ENCODE peak calls at places on chromosomes 12 and 14, in four cellular contexts. One of them, this sample, is unnamed.

GRCh38 chr12:79938843-79939242 is 3.9 kb upstream of the PPP1R12A start:
- DNase-seq in neuronal stem cell: no peak
- DNase-seq in mesendoderm: no peak
- DNase-seq in IMR-90: no peak
- DNase-seq in this sample: no peak

GRCh38 chr14:73610692-73611091 is 1.6 kb upstream of the ACOT6 start:
- DNase-seq in mesendoderm: no peak
- DNase-seq in IMR-90: peak; percentile 22
- DNase-seq in neuronal stem cell: no peak
- DNase-seq in this sample: peak; percentile 53

GRCh38 chr12:120137833-120138232 is 21.3 kb upstream of the RAB35 start:
- DNase-seq in IMR-90: no peak
- DNase-seq in mesendoderm: no peak
- DNase-seq in neuronal stem cell: no peak
- DNase-seq in this sample: no peak

GRCh38 chr12:115785548-115785947 is 491.9 kb downstream of the MED13L start:
- DNase-seq in mesendoderm: peak; percentile 14
- DNase-seq in IMR-90: no peak
- DNase-seq in neuronal stem cell: no peak
- DNase-seq in this sample: no peak

GRCh38 chr12:92648242-92649031 is 54.4 kb upstream of the PLEKHG7 start:
- DNase-seq in neuronal stem cell: no peak
- DNase-seq in IMR-90: peak; percentile 14
- DNase-seq in mesendoderm: peak; percentile 9
- DNase-seq in this sample: no peak

GRCh38 chr12:17304503-17305347 is 698.8 kb upstream of the LMO3 start:
- DNase-seq in mesendoderm: no peak
- DNase-seq in neuronal stem cell: no peak
- DNase-seq in IMR-90: no peak
- DNase-seq in this sample: no peak

GRCh38 chr12:81022531-81022930 is 55.3 kb upstream of the ACSS3 start:
- DNase-seq in neuronal stem cell: no peak
- DNase-seq in mesendoderm: no peak
- DNase-seq in IMR-90: no peak
- DNase-seq in this sample: no peak

GRCh38 chr12:52805000-52805399 is 8.9 kb downstream of the KRT4 start:
- DNase-seq in neuronal stem cell: no peak
- DNase-seq in mesendoderm: peak; percentile 86
- DNase-seq in IMR-90: no peak
- DNase-seq in this sample: no peak

GRCh38 chr12:10811883-10812536 is 2.0 kb upstream of the TAS2R9 start:
- DNase-seq in mesendoderm: no peak
- DNase-seq in IMR-90: no peak
- DNase-seq in neuronal stem cell: no peak
- DNase-seq in this sample: no peak

GRCh38 chr14:37150414-37150813 is 22.0 kb downstream of the SLC25A21 start:
- DNase-seq in mesendoderm: peak; percentile 40
- DNase-seq in IMR-90: peak; percentile 58
- DNase-seq in neuronal stem cell: no peak
- DNase-seq in this sample: peak; percentile 60

GRCh38 chr14:77059276-77059934 is 30.9 kb upstream of the IRF2BPL start:
- DNase-seq in IMR-90: peak; percentile 91
- DNase-seq in neuronal stem cell: no peak
- DNase-seq in mesendoderm: peak; percentile 93
- DNase-seq in this sample: peak; percentile 95

GRCh38 chr12:109304485-109304884 is 4.6 kb downstream of the FOXN4 start:
- DNase-seq in neuronal stem cell: no peak
- DNase-seq in mesendoderm: no peak
- DNase-seq in IMR-90: no peak
- DNase-seq in this sample: no peak

GRCh38 chr14:104690861-104691455 is 1.5 kb downstream of the INF2 start:
- DNase-seq in IMR-90: no peak
- DNase-seq in mesendoderm: no peak
- DNase-seq in neuronal stem cell: no peak
- DNase-seq in this sample: no peak

GRCh38 chr14:34718750-34719304 is 4.4 kb upstream of the CFL2 start:
- DNase-seq in IMR-90: peak; percentile 74
- DNase-seq in mesendoderm: peak; percentile 64
- DNase-seq in neuronal stem cell: no peak
- DNase-seq in this sample: peak; percentile 60

GRCh38 chr12:132230381-132230780 is 86.1 kb downstream of the NOC4L start:
- DNase-seq in IMR-90: no peak
- DNase-seq in neuronal stem cell: no peak
- DNase-seq in mesendoderm: no peak
- DNase-seq in this sample: no peak

GRCh38 chr14:50928002-50928635 is 16.2 kb downstream of the PYGL start:
- DNase-seq in IMR-90: peak; percentile 85
- DNase-seq in neuronal stem cell: no peak
- DNase-seq in mesendoderm: no peak
- DNase-seq in this sample: peak; percentile 41

GRCh38 chr12:94172031-94172430 is 23.7 kb downstream of the PLXNC1 start:
- DNase-seq in IMR-90: peak; percentile 46
- DNase-seq in mesendoderm: peak; percentile 59
- DNase-seq in neuronal stem cell: no peak
- DNase-seq in this sample: peak; percentile 87

GRCh38 chr14:24806061-24806678 is 172.2 kb upstream of the GZMB start:
- DNase-seq in mesendoderm: peak; percentile 80
- DNase-seq in neuronal stem cell: peak; percentile 66
- DNase-seq in IMR-90: peak; percentile 45
- DNase-seq in this sample: peak; percentile 52

GRCh38 chr14:44316647-44317432 is 190.2 kb downstream of the FSCB start:
- DNase-seq in neuronal stem cell: no peak
- DNase-seq in IMR-90: peak; percentile 93
- DNase-seq in mesendoderm: peak; percentile 31
- DNase-seq in this sample: peak; percentile 97

GRCh38 chr12:108131035-108131434 is 1.9 kb downstream of the WSCD2 start:
- DNase-seq in IMR-90: no peak
- DNase-seq in mesendoderm: no peak
- DNase-seq in neuronal stem cell: no peak
- DNase-seq in this sample: no peak

GRCh38 chr12:131836193-131836592 is 8.0 kb downstream of the MMP17 start:
- DNase-seq in IMR-90: peak; percentile 20
- DNase-seq in neuronal stem cell: no peak
- DNase-seq in mesendoderm: no peak
- DNase-seq in this sample: peak; percentile 32

GRCh38 chr12:106138646-106139421 is at the start of gene NUAK1:
- DNase-seq in mesendoderm: peak; percentile 92
- DNase-seq in IMR-90: peak; percentile 45
- DNase-seq in neuronal stem cell: peak; percentile 88
- DNase-seq in this sample: peak; percentile 63

GRCh38 chr12:11719678-11720099 is 70.2 kb downstream of the ETV6 start:
- DNase-seq in IMR-90: peak; percentile 98
- DNase-seq in mesendoderm: peak; percentile 95
- DNase-seq in neuronal stem cell: no peak
- DNase-seq in this sample: peak; percentile 98

GRCh38 chr12:33609910-33610309 is 170.3 kb upstream of the SYT10 start:
- DNase-seq in IMR-90: no peak
- DNase-seq in mesendoderm: no peak
- DNase-seq in neuronal stem cell: no peak
- DNase-seq in this sample: no peak

DNA sequence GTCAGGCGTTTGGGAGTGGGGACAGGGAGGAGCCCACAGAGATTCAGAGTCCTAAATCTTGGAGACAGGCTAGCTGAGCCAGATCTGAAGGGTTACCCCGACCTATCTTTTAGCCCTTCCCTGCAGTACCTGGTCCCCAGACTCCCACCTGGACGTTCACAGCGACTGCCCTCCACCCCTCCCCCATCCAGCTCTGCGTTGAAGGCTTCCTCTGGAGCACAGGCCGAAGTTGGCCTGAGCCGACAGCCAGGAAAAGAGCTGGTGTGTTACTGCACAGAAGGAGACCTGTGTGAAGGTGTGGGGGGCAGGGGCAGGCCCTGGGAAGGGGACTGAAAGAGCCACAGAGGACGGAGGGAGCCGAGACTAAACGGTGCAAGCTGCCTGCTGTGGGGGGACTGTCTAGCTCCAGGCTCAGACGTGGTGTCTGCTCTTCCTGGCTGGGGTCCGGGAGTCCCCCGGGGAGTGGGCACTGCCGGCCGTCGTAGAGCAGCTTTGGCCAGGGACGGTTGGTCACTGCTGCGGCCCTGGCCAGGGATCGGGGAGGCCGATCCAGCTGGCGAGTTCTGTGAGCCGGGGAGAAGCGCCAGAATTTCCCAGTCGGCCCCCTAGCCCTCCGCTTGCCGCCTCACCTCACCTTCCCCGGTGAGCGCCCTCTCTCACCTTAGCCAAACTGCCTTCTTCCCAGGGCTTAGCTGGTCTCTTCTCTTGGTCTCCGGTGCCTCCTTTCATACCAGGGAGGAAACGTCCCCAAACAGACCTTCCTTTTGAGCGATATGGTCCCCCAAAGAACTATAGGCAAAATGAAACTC is 869 bp upstream of the COL2A1 start:
- DNase-seq in neuronal stem cell: no peak
- DNase-seq in IMR-90: no peak
- DNase-seq in mesendoderm: peak; percentile 51
- DNase-seq in this sample: no peak
- H2BK5ac ChIP-seq in neuronal stem cell: peak overlapping the region; percentile 96
- H2BK5ac ChIP-seq in IMR-90: no peak overlapping the region
- H2BK5ac ChIP-seq in mesendoderm: no peak overlapping the region
- H2BK5ac ChIP-seq in this sample: no peak overlapping the region

DNA sequence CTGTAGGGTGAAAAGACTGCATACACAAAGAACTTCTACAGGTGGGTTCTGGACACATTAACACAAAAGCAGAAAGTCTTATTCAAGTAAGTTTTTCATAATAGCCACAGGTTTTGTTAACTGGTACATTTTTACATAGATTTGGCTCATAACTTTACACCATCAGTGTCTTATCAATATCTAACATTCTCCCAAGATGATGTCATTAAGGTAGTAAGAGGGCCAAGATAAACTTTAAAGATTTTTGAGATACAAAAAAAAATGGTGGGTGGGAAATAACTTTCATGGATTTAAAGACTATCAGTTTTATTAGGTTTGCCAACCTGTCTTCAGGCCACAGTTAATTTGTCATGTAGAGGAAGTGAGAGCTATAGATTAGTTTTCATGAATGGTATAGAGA is 1.7 kb downstream of the SUPT16H start:
- DNase-seq in neuronal stem cell: no peak
- DNase-seq in IMR-90: no peak
- DNase-seq in mesendoderm: peak; percentile 27
- DNase-seq in this sample: no peak
- H3K4me3 ChIP-seq in neuronal stem cell: no peak overlapping the region
- H3K4me3 ChIP-seq in IMR-90: no peak overlapping the region
- H3K4me3 ChIP-seq in mesendoderm: no peak overlapping the region
- H3K4me3 ChIP-seq in this sample: peak overlapping the region; percentile 92

GRCh38 chr12:47802312-47802711 is 17.4 kb downstream of the HDAC7 start:
- DNase-seq in IMR-90: no peak
- DNase-seq in mesendoderm: peak; percentile 68
- DNase-seq in neuronal stem cell: no peak
- DNase-seq in this sample: no peak

GRCh38 chr12:47805417-47805816 is 14.3 kb downstream of the HDAC7 start:
- DNase-seq in IMR-90: peak; percentile 51
- DNase-seq in neuronal stem cell: no peak
- DNase-seq in mesendoderm: no peak
- DNase-seq in this sample: peak; percentile 60

GRCh38 chr12:47801904-47802246 is 17.8 kb downstream of the HDAC7 start:
- DNase-seq in mesendoderm: no peak
- DNase-seq in IMR-90: no peak
- DNase-seq in neuronal stem cell: no peak
- DNase-seq in this sample: no peak

GRCh38 chr12:47803196-47803875 is 16.4 kb downstream of the HDAC7 start:
- DNase-seq in neuronal stem cell: no peak
- DNase-seq in mesendoderm: no peak
- DNase-seq in IMR-90: no peak
- DNase-seq in this sample: no peak

GRCh38 chr12:47804177-47804576 is 15.5 kb downstream of the HDAC7 start:
- DNase-seq in neuronal stem cell: no peak
- DNase-seq in IMR-90: no peak
- DNase-seq in mesendoderm: no peak
- DNase-seq in this sample: no peak
- H3K4me1 ChIP-seq in neuronal stem cell: peaks cover 38% of the 10 kb centered on the region
- H3K4me1 ChIP-seq in IMR-90: peaks cover 57% of the 10 kb centered on the region
- H3K4me1 ChIP-seq in mesendoderm: peaks cover 17% of the 10 kb centered on the region
- H3K4me1 ChIP-seq in this sample: peaks cover 61% of the 10 kb centered on the region

GRCh38 chr14:58572092-58572853 is 65.5 kb upstream of the DACT1 start:
- DNase-seq in IMR-90: peak; percentile 89
- DNase-seq in neuronal stem cell: no peak
- DNase-seq in mesendoderm: peak; percentile 24
- DNase-seq in this sample: peak; percentile 92
- H2BK5ac ChIP-seq in IMR-90: peak overlapping the region; percentile 33
- H2BK5ac ChIP-seq in neuronal stem cell: no peak overlapping the region
- H2BK5ac ChIP-seq in mesendoderm: no peak overlapping the region
- H2BK5ac ChIP-seq in this sample: no peak overlapping the region

GRCh38 chr12:122437656-122438121 is 15.2 kb upstream of the CLIP1 start:
- DNase-seq in neuronal stem cell: no peak
- DNase-seq in IMR-90: peak; percentile 84
- DNase-seq in mesendoderm: no peak
- DNase-seq in this sample: no peak

GRCh38 chr12:122435186-122435585 is 12.7 kb upstream of the CLIP1 start:
- DNase-seq in IMR-90: no peak
- DNase-seq in neuronal stem cell: no peak
- DNase-seq in mesendoderm: no peak
- DNase-seq in this sample: no peak
- H3K4me3 ChIP-seq in IMR-90: no peak overlapping the region
- H3K4me3 ChIP-seq in neuronal stem cell: no peak overlapping the region
- H3K4me3 ChIP-seq in mesendoderm: no peak overlapping the region
- H3K4me3 ChIP-seq in this sample: no peak overlapping the region

GRCh38 chr14:91402278-91403068 is 15.1 kb downstream of the CCDC88C start:
- DNase-seq in IMR-90: no peak
- DNase-seq in neuronal stem cell: no peak
- DNase-seq in mesendoderm: no peak
- DNase-seq in this sample: no peak

GRCh38 chr14:91399868-91400640 is 17.6 kb downstream of the CCDC88C start:
- DNase-seq in IMR-90: no peak
- DNase-seq in neuronal stem cell: no peak
- DNase-seq in mesendoderm: no peak
- DNase-seq in this sample: no peak

GRCh38 chr14:91403069-91403600 is 14.5 kb downstream of the CCDC88C start:
- DNase-seq in IMR-90: no peak
- DNase-seq in mesendoderm: no peak
- DNase-seq in neuronal stem cell: no peak
- DNase-seq in this sample: no peak

GRCh38 chr14:91400696-91401095 is 16.9 kb downstream of the CCDC88C start:
- DNase-seq in IMR-90: peak; percentile 8
- DNase-seq in neuronal stem cell: no peak
- DNase-seq in mesendoderm: no peak
- DNase-seq in this sample: no peak

DNA sequence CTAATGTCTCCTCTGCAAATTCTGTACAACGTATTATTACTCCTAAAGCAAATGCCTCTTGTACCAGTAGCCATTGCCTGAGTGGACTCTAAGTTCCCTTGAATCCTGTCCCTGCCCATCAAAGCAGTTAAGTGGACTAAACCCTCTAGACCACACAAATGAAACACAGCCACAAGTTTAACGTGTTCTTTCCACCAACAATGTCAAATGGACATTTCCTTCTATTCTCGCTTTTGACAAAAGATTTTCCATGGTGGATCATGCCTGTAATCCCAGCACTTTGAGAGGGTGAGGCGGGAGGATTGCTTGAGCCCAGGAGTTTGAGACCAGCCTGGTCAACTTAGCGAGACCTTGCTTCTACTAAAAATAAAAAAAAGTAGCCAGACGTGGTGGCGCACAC is 15.9 kb downstream of the CCDC88C start:
- DNase-seq in neuronal stem cell: no peak
- DNase-seq in mesendoderm: no peak
- DNase-seq in IMR-90: no peak
- DNase-seq in this sample: no peak
- H3K4me1 ChIP-seq in neuronal stem cell: peaks cover 19% of the 10 kb centered on the region
- H3K4me1 ChIP-seq in mesendoderm: peaks cover 10% of the 10 kb centered on the region
- H3K4me1 ChIP-seq in IMR-90: no peaks in the 10 kb centered on the region
- H3K4me1 ChIP-seq in this sample: peaks cover 2% of the 10 kb centered on the region